ENCODE peak calls at places on chromosomes 2 and 18, in six cellular contexts. W is HCT116, F is body of pancreas, C is tibial nerve, V is adrenal gland, K is lung. X is an unnamed sample. For H3K4me1, the result is how much of the 10 kb centered on the place peaks cover.

GRCh38 chr2:68027959-68028358 is 34.8 kb downstream of the C1D start:
- DNase-seq in C (no peak), V (no peak), F (no peak), K (no peak), W (no peak), X (no peak)

GRCh38 chr2:71783215-71783614 is 329.9 kb downstream of the DYSF start:
- DNase-seq in W (no peak), V (no peak), K (no peak), F (no peak), C (no peak), X (no peak)

GRCh38 chr2:186771850-186772463 is 77.0 kb downstream of the ZSWIM2 start:
- DNase-seq in C (no peak), V (no peak), K (no peak), F (no peak), W (no peak), X (no peak)

GRCh38 chr18:28736223-28736622 is 559.3 kb upstream of the CDH2 start:
- DNase-seq in V (no peak), C (no peak), W (no peak), K (no peak), F (no peak), X (no peak)

GRCh38 chr2:227862227-227862740 is 9.1 kb upstream of the DAW1 start:
- DNase-seq in V (no peak), W (peak), F (peak), C (peak), K (no peak), X (no peak)

GRCh38 chr2:129907256-129907973 is 72.1 kb upstream of the RAB6C start:
- DNase-seq in F (no peak), K (no peak), V (no peak), W (no peak), C (no peak), X (no peak)

GRCh38 chr2:119106301-119106897 is 52.2 kb downstream of the C1QL2 start:
- DNase-seq in F (peak), W (no peak), C (no peak), V (peak), K (peak), X (no peak)

GRCh38 chr2:236107536-236107935 is 60.6 kb downstream of the GBX2 start:
- DNase-seq in F (no peak), C (no peak), V (no peak), K (no peak), W (no peak), X (no peak)

GRCh38 chr2:62968668-62969067 is 82.0 kb upstream of the OTX1 start:
- DNase-seq in W (no peak), F (no peak), C (no peak), V (no peak), K (no peak), X (no peak)

GRCh38 chr2:23606968-23607367 is 222.0 kb downstream of the KLHL29 start:
- DNase-seq in W (no peak), C (no peak), K (no peak), V (no peak), F (no peak), X (no peak)

GRCh38 chr2:79453918-79454317 is 58.9 kb upstream of the CTNNA2 start:
- DNase-seq in K (no peak), V (no peak), W (no peak), F (no peak), C (no peak), X (no peak)

GRCh38 chr2:175579646-175580045 is 398.1 kb upstream of the ATP5MC3 start:
- DNase-seq in K (no peak), C (no peak), W (no peak), V (no peak), F (no peak), X (no peak)

GRCh38 chr18:70132999-70133398 is 72.5 kb downstream of the RTTN start:
- DNase-seq in F (peak), K (no peak), V (no peak), C (no peak), W (no peak), X (no peak)

GRCh38 chr18:3594760-3595241 is 144.8 kb downstream of the TGIF1 start:
- DNase-seq in F (peak), K (no peak), W (no peak), C (peak), V (peak), X (peak)

GRCh38 chr18:3593904-3594759 is 144.2 kb downstream of the TGIF1 start:
- DNase-seq in W (peak), V (peak), F (peak), C (peak), K (peak), X (peak)

GRCh38 chr18:3596324-3597158 is 146.6 kb downstream of the TGIF1 start:
- DNase-seq in F (peak), V (peak), W (no peak), K (peak), C (peak), X (peak)

GRCh38 chr18:3597159-3597977 is 147.4 kb downstream of the TGIF1 start:
- DNase-seq in K (no peak), C (no peak), F (no peak), W (no peak), V (peak), X (no peak)

DNA sequence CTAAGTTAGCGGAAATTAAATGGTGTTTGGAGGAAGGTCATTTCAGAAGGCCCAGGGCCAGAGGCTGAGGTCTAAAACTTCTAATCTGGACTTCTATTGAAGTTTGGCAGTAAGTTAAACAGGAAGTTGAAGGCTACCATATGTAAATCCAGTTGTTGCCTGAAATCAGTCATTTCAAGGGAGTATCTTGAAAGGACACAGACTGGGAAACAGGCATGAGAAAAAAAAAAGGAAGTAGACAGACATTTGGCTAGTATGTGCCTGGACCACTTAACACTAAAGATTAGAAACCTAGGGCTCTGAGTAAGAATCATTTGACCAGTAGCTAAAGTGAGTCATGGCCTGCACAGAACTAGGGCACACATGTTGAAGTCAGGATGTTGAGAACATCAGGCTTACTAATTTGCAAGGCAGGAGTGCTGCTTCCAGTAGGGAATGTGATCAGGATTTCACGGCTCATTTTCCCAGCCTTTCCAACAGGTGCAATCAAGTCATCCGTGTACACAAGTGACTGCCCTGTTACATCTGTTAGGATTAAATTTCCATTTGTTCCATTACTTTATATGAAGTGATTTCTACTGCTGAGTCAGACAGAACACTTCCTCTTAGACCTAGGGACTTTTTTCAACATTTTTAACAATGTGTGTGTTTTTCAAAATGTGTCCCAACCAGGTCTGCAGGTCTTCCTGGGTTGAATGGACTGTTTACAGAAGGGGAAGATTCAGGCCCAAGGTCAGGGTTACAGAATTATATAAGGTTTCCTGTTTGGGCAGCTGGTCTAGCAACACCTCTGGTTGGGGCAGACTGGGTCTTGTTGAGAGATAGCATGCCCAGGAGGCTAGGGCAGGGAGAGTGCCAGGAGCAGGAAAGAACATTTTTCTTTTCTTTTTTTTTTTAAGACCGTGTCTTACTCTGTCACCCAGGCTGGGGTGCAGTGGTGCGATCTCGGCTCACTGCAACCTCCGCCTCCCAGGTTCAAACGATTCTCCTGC is 145.6 kb downstream of the TGIF1 start:
- DNase-seq in C (peak), V (peak), K (no peak), W (no peak), F (peak), X (no peak)
- H3K4me3 ChIP-seq in C (peak), V (peak), K (no peak), W (peak), F (no peak), X (peak)

GRCh38 chr2:120578576-120579352 is 156.9 kb upstream of the GLI2 start:
- DNase-seq in V (no peak), W (no peak), F (no peak), C (no peak), K (no peak), X (no peak)
- H3K4me1 ChIP-seq in V (under half), W (under half), F (under half), C (under half), K (under half), X (under half)

GRCh38 chr2:64607381-64607780 is 46.3 kb downstream of the SERTAD2 start:
- DNase-seq in F (no peak), V (no peak), C (no peak), K (no peak), W (no peak), X (no peak)

GRCh38 chr2:64606495-64607363 is 47.0 kb downstream of the SERTAD2 start:
- DNase-seq in K (peak), F (peak), W (no peak), V (peak), C (peak), X (peak)

GRCh38 chr2:64608867-64609228 is 44.9 kb downstream of the SERTAD2 start:
- DNase-seq in V (no peak), W (no peak), F (no peak), C (no peak), K (no peak), X (peak)

GRCh38 chr2:64610456-64610855 is 43.3 kb downstream of the SERTAD2 start:
- DNase-seq in F (no peak), K (no peak), V (no peak), W (no peak), C (no peak), X (no peak)

GRCh38 chr2:64609229-64609994 is 44.3 kb downstream of the SERTAD2 start:
- DNase-seq in F (peak), W (no peak), K (peak), C (no peak), V (peak), X (peak)
- H3K4me3 ChIP-seq in F (peak), W (no peak), K (peak), C (peak), V (peak), X (peak)

GRCh38 chr2:85998071-85998991 is 107.4 kb downstream of the POLR1A start:
- DNase-seq in V (peak), W (no peak), F (no peak), K (peak), C (peak), X (peak)
- H3K4me1 ChIP-seq in V (half or more), W (under half), F (under half), K (under half), C (half or more), X (half or more)

GRCh38 chr2:189578272-189578671 is 2.3 kb downstream of the SLC40A1 start:
- DNase-seq in V (no peak), K (no peak), F (no peak), C (no peak), W (no peak), X (no peak)

GRCh38 chr2:189580267-189580661 is 322 bp downstream of the SLC40A1 start:
- DNase-seq in C (no peak), F (peak), K (peak), V (peak), W (no peak), X (peak)

GRCh38 chr2:189580662-189581353 is at the start of gene SLC40A1:
- DNase-seq in C (peak), W (no peak), F (peak), K (peak), V (peak), X (peak)

GRCh38 chr2:189581354-189582139 is 961 bp upstream of the SLC40A1 start:
- DNase-seq in C (no peak), V (no peak), W (no peak), F (peak), K (no peak), X (peak)

GRCh38 chr2:189579585-189579984 is 1.0 kb downstream of the SLC40A1 start:
- DNase-seq in K (no peak), W (no peak), C (no peak), F (no peak), V (no peak), X (no peak)
- H3K4me3 ChIP-seq in K (peak), W (no peak), C (peak), F (peak), V (peak), X (peak)

GRCh38 chr2:216139884-216140283 is 30.7 kb downstream of the XRCC5 start:
- DNase-seq in W (peak), V (no peak), F (peak), C (no peak), K (no peak), X (no peak)
- H3K4me1 ChIP-seq in W (under half), V (under half), F (under half), C (under half), K (under half), X (under half)

X was measured in left ventricle myocardium inferior.